ENCODE peak calls at places on chromosomes 3 and 15, in six cellular contexts. H, Y, V, P, T and N are unnamed samples.

GRCh38 chr3:133882986-133883586 is 12.6 kb downstream of the RAB6B start:
- DNase-seq in P (no peak), H (no peak), T (no peak), Y (no peak), V (no peak), N (no peak)

GRCh38 chr3:187112934-187113793 is 26.1 kb downstream of the RPL39L start:
- DNase-seq in P (no peak), T (peak), V (peak), Y (no peak), H (peak), N (peak)

GRCh38 chr3:151467069-151467468 is 6.2 kb upstream of the IGSF10 start:
- DNase-seq in H (no peak), V (no peak), T (no peak), Y (no peak), P (no peak), N (no peak)

GRCh38 chr3:106678657-106679390 is 698.4 kb upstream of the CCDC54 start:
- DNase-seq in P (no peak), H (no peak), T (no peak), V (no peak), Y (no peak), N (no peak)

GRCh38 chr3:187737401-187738088 is 7.7 kb downstream of the BCL6 start:
- DNase-seq in V (peak), T (no peak), P (no peak), H (peak), Y (no peak), N (peak)

GRCh38 chr3:47296562-47297302 is 14.0 kb downstream of the KLHL18 start:
- DNase-seq in V (no peak), H (no peak), P (no peak), T (no peak), Y (no peak), N (no peak)

GRCh38 chr3:66450389-66451022 is 50.3 kb downstream of the LRIG1 start:
- DNase-seq in H (no peak), Y (no peak), P (no peak), V (no peak), T (no peak), N (peak)

GRCh38 chr3:11803977-11804903 is 42.4 kb downstream of the TAMM41 start:
- DNase-seq in V (peak), Y (peak), P (no peak), T (peak), H (peak), N (peak)

GRCh38 chr3:109548192-109548938 is 211.0 kb upstream of the DPPA4 start:
- DNase-seq in V (no peak), P (no peak), H (no peak), T (no peak), Y (no peak), N (peak)

GRCh38 chr15:92638291-92638708 is 17.3 kb downstream of the FAM174B start:
- DNase-seq in Y (no peak), H (no peak), T (peak), V (no peak), P (no peak), N (peak)

GRCh38 chr3:105145516-105145915 is 221.2 kb upstream of the ALCAM start:
- DNase-seq in H (no peak), Y (no peak), T (no peak), P (no peak), V (no peak), N (no peak)

GRCh38 chr3:37737134-37737533 is 124.5 kb upstream of the CTDSPL start:
- DNase-seq in H (no peak), Y (no peak), V (no peak), P (no peak), T (no peak), N (no peak)

GRCh38 chr15:58314593-58315216 is 117.1 kb upstream of the LIPC start:
- DNase-seq in Y (no peak), P (no peak), V (no peak), T (no peak), H (no peak), N (no peak)

GRCh38 chr3:120357807-120358206 is 8.7 kb upstream of the LRRC58 start:
- DNase-seq in V (no peak), P (no peak), H (no peak), T (no peak), Y (no peak), N (no peak)

GRCh38 chr3:196528639-196529233 is 13.6 kb upstream of the SMCO1 start:
- DNase-seq in P (no peak), Y (peak), H (peak), V (peak), T (no peak), N (peak)

GRCh38 chr3:169661567-169662214 is 1.8 kb downstream of the MECOM start:
- DNase-seq in T (no peak), V (peak), P (no peak), H (peak), Y (no peak), N (peak)

GRCh38 chr3:143875566-143875965 is 27.3 kb upstream of the SLC9A9 start:
- DNase-seq in Y (no peak), P (no peak), H (no peak), T (no peak), V (no peak), N (no peak)

GRCh38 chr15:99249270-99249817 is at the start of gene TTC23:
- DNase-seq in Y (peak), H (no peak), P (no peak), V (no peak), T (peak), N (peak)

GRCh38 chr3:108125550-108126071 is 34.8 kb upstream of the CD47 start:
- DNase-seq in V (peak), Y (no peak), T (no peak), H (no peak), P (peak), N (no peak)

GRCh38 chr3:52520716-52521487 is 12.8 kb downstream of the NT5DC2 start:
- DNase-seq in Y (no peak), T (no peak), V (no peak), P (no peak), H (no peak), N (no peak)

GRCh38 chr3:8532251-8532831 is 30.7 kb downstream of the LMCD1 start:
- DNase-seq in P (no peak), T (no peak), H (no peak), V (no peak), Y (peak), N (peak)

GRCh38 chr3:44013967-44014366 is 227.7 kb upstream of the TOPAZ1 start:
- DNase-seq in H (no peak), T (no peak), Y (no peak), V (no peak), P (no peak), N (no peak)

GRCh38 chr3:56855856-56856538 is 54.2 kb upstream of the ARHGEF3 start:
- DNase-seq in T (peak), P (no peak), Y (no peak), V (peak), H (peak), N (no peak)

GRCh38 chr3:186108941-186109865 is at the start of gene ETV5:
- DNase-seq in T (peak), V (peak), H (peak), P (peak), Y (peak), N (peak)

GRCh38 chr15:92149029-92149428 is 244.7 kb upstream of the ST8SIA2 start:
- DNase-seq in P (no peak), H (peak), Y (no peak), T (no peak), V (no peak), N (peak)

GRCh38 chr3:142027713-142028112 is 121.6 kb downstream of the TFDP2 start:
- DNase-seq in T (no peak), Y (no peak), V (no peak), H (peak), P (no peak), N (no peak)

DNA sequence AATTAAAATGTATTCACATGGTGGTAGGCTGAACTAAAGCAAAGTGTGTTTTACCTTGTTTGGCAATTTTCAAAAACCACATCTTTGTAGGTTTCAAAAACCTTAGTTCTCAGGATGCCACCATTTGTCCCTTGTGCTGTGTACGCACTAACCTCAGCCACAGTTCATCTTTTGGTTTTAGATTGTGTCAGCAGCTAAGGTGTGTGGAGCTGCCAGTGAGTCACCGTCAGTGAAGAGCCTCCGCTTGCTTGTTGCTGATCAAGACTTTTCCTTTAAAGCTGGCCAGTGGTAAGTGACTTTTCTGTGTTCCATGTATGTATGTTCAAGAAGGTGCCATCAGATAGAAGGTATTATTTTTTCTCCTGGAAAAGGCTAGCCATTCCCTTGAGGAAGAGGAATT is 21.1 kb downstream of the OXNAD1 start:
- DNase-seq in Y (no peak), V (no peak), P (no peak), T (no peak), H (no peak), N (no peak)
- TF ChIP-seq SMC3 in Y (no peak), V (no peak), P (no peak), T (no peak), H (no peak), N (no peak)

DNA sequence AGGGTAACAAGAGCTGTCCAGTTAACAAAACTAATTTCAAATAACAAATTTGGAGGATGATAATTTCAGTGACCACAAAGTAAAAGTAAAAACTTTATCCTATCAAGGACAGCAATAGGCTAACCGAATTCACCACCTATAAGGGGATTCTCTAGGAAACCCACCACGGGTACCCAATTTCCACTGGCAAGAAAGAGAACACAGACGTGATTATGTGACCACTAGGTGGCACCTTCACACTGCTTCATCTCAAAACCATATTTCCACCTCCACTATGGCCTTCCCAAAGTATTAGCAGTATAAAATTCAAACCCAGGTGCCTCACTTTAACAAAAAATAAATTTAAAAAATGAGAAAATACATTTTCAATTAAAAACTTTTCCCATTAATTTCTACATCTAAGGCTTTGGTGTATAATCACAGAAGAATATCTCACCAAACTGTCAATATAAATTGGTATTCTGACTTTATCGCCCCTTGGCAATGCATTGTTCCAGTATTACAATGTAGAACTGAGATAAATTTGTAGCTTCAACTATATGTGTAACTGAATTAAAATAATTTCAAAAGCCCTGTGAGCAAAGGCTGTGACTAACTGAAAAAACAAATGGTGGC is 96.5 kb downstream of the FSIP1 start:
- DNase-seq in P (no peak), Y (peak), V (peak), T (peak), H (peak), N (peak)
- TF ChIP-seq SMC3 in P (peak), Y (peak), V (peak), T (peak), H (peak), N (peak)

GRCh38 chr3:175111036-175111435 is 251.9 kb downstream of the NAALADL2 start:
- DNase-seq in V (no peak), P (no peak), H (no peak), Y (no peak), T (no peak), N (peak)
- TF ChIP-seq SMC3 in V (no peak), P (no peak), H (no peak), Y (no peak), T (no peak), N (no peak)

DNA sequence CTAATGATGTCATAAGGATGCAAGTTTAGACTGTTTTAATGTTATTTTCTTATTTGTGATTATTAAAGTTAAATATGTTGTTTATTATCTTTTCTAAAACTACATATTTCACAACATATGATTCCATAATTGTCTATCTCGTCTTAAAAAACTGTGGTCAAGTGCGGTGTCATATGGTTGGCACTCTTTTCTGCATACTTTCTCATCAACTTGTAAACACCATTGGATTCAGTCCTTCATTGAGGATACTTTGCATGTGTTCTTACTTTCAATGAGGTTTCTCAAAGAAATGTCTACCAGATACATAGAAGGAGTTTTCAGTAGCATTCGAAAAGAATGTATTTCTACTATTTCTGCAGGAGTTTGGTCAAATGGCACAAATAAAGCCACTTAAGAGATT is 22.0 kb upstream of the ALPK3 start:
- DNase-seq in P (no peak), T (no peak), Y (no peak), V (no peak), H (no peak), N (peak)
- TF ChIP-seq SMC3 in P (no peak), T (no peak), Y (no peak), V (no peak), H (no peak), N (no peak)

GRCh38 chr15:24772709-24773373 is 97.3 kb downstream of the NPAP1 start:
- DNase-seq in T (peak), H (peak), P (no peak), Y (no peak), V (peak), N (peak)
- TF ChIP-seq SMC3 in T (no peak), H (no peak), P (no peak), Y (no peak), V (no peak), N (no peak)

DNA sequence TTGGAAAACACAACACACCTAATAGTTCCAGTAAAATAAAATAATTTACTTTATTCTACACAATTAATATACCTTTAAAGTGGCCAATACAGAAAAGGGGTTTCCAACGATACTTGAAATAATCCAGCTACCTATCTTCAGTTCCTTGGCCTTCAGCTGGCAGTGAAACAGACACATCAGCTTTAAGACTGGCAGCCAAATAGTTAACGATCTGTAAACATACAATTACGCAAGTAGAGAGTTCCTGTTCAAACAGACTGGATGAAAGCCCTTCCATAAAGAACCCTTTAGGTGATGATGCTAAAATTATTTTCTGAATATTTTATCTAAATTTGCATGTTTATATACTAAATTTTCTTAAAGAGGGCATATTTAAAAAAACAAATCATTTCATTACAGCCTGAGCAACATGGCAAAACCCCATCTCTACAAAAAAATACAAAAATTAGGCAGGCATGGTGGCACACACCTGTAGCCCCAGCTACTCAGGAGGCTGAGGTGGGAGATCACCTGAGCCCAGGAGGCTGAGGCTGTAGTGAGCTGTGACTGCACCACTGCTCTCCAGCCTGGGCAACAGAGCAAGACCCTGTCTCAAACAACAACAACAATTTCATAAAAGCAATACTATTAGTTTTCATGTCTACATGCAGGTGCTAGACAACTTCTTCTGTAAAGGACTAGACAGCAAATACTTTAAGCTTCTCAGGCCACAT is 12.9 kb downstream of the DYNC1LI1 start:
- DNase-seq in T (peak), V (no peak), Y (no peak), H (no peak), P (no peak), N (no peak)
- TF ChIP-seq SMC3 in T (peak), V (no peak), Y (no peak), H (no peak), P (no peak), N (no peak)

GRCh38 chr3:58124387-58124786 is 86.4 kb downstream of the DNASE1L3 start:
- DNase-seq in T (no peak), Y (no peak), V (no peak), H (no peak), P (no peak), N (no peak)
- TF ChIP-seq SMC3 in T (no peak), Y (no peak), V (no peak), H (no peak), P (no peak), N (no peak)

GRCh38 chr3:17674082-17674686 is 68.2 kb downstream of the TBC1D5 start:
- DNase-seq in Y (no peak), V (no peak), T (no peak), H (no peak), P (no peak), N (no peak)

GRCh38 chr3:17678116-17678741 is 64.2 kb downstream of the TBC1D5 start:
- DNase-seq in P (no peak), T (no peak), H (no peak), Y (no peak), V (no peak), N (peak)

GRCh38 chr3:17670749-17671148 is 71.7 kb downstream of the TBC1D5 start:
- DNase-seq in Y (no peak), V (no peak), P (no peak), H (peak), T (no peak), N (no peak)

GRCh38 chr3:17672506-17672905 is 69.9 kb downstream of the TBC1D5 start:
- DNase-seq in H (peak), Y (no peak), T (no peak), V (no peak), P (no peak), N (no peak)
- TF ChIP-seq SMC3 in H (no peak), Y (no peak), T (no peak), V (no peak), P (no peak), N (no peak)

DNA sequence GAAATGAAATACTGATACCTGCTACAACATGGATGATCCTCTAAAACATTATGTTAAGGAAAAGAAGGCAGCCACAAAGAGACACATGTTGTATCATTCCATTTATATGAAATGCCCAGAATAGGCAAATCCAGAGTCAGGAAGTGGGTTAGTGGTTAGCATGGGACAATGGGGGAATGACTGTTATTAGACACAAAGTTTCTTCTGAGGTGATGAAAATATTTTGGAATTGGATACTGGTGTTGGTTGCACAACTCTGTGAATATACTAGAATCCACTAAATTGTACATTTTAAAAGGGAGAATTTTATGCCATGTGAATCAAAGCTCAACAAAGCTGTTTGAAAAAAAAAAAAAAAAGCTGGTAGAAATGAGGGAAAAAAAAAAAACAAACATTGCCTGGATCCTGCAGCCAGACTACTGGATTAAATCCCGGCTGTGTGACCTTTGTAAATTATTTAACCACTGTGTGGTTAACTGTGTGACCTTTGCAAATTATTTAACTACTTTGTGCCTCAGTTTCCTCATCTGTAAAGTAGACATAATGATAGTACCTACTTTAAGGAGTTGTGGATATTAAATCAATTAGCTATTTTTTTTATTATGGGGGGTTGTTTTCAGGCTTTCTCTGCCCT is 75.6 kb upstream of the PRICKLE2 start:
- DNase-seq in Y (no peak), T (no peak), H (no peak), V (no peak), P (no peak), N (peak)
- TF ChIP-seq SMC3 in Y (no peak), T (no peak), H (no peak), V (no peak), P (no peak), N (peak)

GRCh38 chr3:100737334-100737733 is 28.0 kb downstream of the TFG start:
- DNase-seq in V (peak), P (no peak), H (peak), Y (peak), T (no peak), N (peak)
- TF ChIP-seq SMC3 in V (no peak), P (peak), H (peak), Y (peak), T (no peak), N (peak)